ENCODE peak calls at places on chromosome 14, in nine cellular contexts. K, G, F, X, H, O, L, Z and A are unnamed samples.

GRCh38 chr14:61894452-61895077 is 132.3 kb downstream of the SNAPC1 start:
- DNase-seq in K (peak), G (peak), F (peak), X (peak), H (peak), O (no peak), L (no peak), Z (no peak), A (peak)

GRCh38 chr14:26765301-26765700 is 167.5 kb upstream of the NOVA1 start:
- DNase-seq in K (no peak), G (no peak), F (no peak), X (no peak), H (no peak), O (no peak), L (no peak), Z (no peak), A (no peak)

GRCh38 chr14:66405158-66405557 is 81.0 kb upstream of the CCDC196 start:
- DNase-seq in K (no peak), G (no peak), F (no peak), X (no peak), H (peak), O (no peak), L (no peak), Z (no peak), A (no peak)

GRCh38 chr14:63204407-63205280 is at the start of gene RHOJ:
- DNase-seq in K (no peak), G (peak), F (peak), X (peak), H (no peak), O (peak), L (peak), Z (no peak), A (no peak)

GRCh38 chr14:85197976-85198375 is 332.0 kb upstream of the FLRT2 start:
- DNase-seq in K (no peak), G (no peak), F (no peak), X (no peak), H (no peak), O (no peak), L (no peak), Z (no peak), A (no peak)

GRCh38 chr14:103163199-103163598 is 39.9 kb downstream of the TNFAIP2 start:
- DNase-seq in K (no peak), G (no peak), F (no peak), X (no peak), H (no peak), O (no peak), L (no peak), Z (no peak), A (no peak)

GRCh38 chr14:52551696-52552062 is 626 bp downstream of the TXNDC16 start:
- DNase-seq in K (no peak), G (no peak), F (peak), X (no peak), H (no peak), O (no peak), L (no peak), Z (no peak), A (no peak)

GRCh38 chr14:29858299-29858698 is 69.3 kb downstream of the PRKD1 start:
- DNase-seq in K (peak), G (no peak), F (no peak), X (no peak), H (no peak), O (no peak), L (no peak), Z (peak), A (no peak)

GRCh38 chr14:28987516-28987915 is 220.9 kb downstream of the FOXG1 start:
- DNase-seq in K (no peak), G (no peak), F (no peak), X (no peak), H (no peak), O (no peak), L (no peak), Z (no peak), A (no peak)

GRCh38 chr14:69928111-69928523 is 48.9 kb downstream of the SMOC1 start:
- DNase-seq in K (no peak), G (no peak), F (peak), X (no peak), H (peak), O (no peak), L (no peak), Z (no peak), A (no peak)

GRCh38 chr14:50831704-50832130 is 755 bp upstream of the NIN start:
- DNase-seq in K (no peak), G (no peak), F (no peak), X (no peak), H (peak), O (no peak), L (no peak), Z (no peak), A (no peak)

GRCh38 chr14:94009767-94010166 is 12.7 kb downstream of the CCDC197 start:
- DNase-seq in K (no peak), G (no peak), F (no peak), X (no peak), H (no peak), O (no peak), L (no peak), Z (no peak), A (peak)

GRCh38 chr14:97185186-97185585 is 388.0 kb downstream of the VRK1 start:
- DNase-seq in K (no peak), G (no peak), F (peak), X (no peak), H (no peak), O (no peak), L (no peak), Z (no peak), A (peak)

GRCh38 chr14:90137807-90138206 is 76.0 kb downstream of the KCNK13 start:
- DNase-seq in K (no peak), G (no peak), F (no peak), X (no peak), H (no peak), O (no peak), L (no peak), Z (no peak), A (no peak)

GRCh38 chr14:94653321-94653720 is 41.1 kb downstream of the SERPINA3 start:
- DNase-seq in K (no peak), G (no peak), F (no peak), X (no peak), H (no peak), O (peak), L (no peak), Z (no peak), A (no peak)

GRCh38 chr14:104797112-104798044 is 1.8 kb upstream of the AKT1 start:
- DNase-seq in K (no peak), G (peak), F (peak), X (peak), H (no peak), O (no peak), L (no peak), Z (no peak), A (no peak)
- TF ChIP-seq CTCF in K (no peak), G (no peak), F (no peak), X (no peak), H (no peak), O (no peak), L (no peak), Z (no peak), A (no peak)

DNA sequence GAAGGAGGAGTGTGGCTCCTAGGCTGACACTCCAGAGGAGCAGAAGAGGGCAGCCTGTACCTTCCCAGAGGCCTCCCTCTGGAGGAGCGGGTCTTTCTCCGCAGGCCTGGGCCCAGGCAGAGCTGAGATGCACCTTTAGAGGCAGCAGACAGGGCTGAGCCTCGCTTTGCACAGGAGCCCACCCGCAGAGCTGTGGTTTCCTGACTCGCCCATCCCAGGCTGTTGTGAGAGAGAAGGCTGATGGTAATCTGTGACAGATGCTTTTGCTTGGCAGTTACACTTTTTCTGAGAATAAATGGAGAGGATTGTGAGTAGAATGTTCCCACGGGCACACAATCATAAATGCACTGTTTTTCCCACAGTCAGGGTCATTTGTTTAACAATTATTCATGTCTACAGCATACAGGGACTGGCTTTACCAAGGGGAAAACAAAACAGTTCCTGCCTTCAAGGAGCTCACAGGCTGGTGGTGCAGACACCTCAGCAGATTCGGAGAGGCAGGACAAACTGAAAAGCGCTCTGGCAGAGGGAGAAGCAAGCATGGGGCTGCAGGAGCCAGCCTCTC is 13.9 kb downstream of the EVL start:
- DNase-seq in K (no peak), G (peak), F (peak), X (peak), H (no peak), O (no peak), L (no peak), Z (no peak), A (peak)
- TF ChIP-seq CTCF in K (no peak), G (no peak), F (no peak), X (no peak), H (no peak), O (no peak), L (no peak), Z (no peak), A (no peak)

DNA sequence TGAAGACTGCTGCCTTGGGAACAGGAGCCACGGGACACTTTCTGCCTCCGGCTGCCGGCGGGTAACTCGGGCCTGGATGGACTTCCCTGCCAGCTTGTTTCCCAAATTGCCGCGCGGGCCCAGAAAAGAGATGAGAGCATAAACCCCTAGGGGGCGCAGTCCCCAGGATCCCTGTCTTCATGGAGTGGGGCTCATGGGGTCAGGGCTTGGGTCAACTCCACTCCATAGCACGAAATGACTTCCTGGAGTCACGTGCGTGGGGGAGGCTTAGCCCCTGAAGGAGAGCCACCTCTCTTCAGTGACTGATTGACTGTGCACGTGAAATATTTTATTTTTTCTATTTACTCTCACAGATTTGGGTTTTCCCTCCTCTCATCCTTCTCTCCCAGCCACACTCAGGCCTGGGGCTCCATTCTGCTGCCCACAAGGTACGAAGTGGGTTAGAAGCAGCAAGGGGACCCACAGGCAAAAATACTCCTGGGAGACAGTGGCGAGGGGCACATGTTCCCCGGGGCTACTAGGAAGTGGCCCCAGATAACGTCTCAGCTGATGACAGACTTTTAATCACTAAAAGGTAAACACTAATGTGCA is 10.0 kb downstream of the PGF start:
- DNase-seq in K (no peak), G (peak), F (peak), X (no peak), H (peak), O (peak), L (no peak), Z (no peak), A (no peak)
- TF ChIP-seq CTCF in K (peak), G (peak), F (peak), X (no peak), H (peak), O (no peak), L (peak), Z (peak), A (peak)

GRCh38 chr14:23054000-23054811 is 3.1 kb downstream of the CDH24 start:
- DNase-seq in K (no peak), G (no peak), F (peak), X (no peak), H (no peak), O (no peak), L (no peak), Z (no peak), A (peak)
- TF ChIP-seq CTCF in K (peak), G (no peak), F (no peak), X (no peak), H (no peak), O (no peak), L (no peak), Z (peak), A (peak)

GRCh38 chr14:99441157-99441870 is 39.3 kb downstream of the SETD3 start:
- DNase-seq in K (no peak), G (no peak), F (no peak), X (no peak), H (no peak), O (no peak), L (no peak), Z (no peak), A (no peak)

GRCh38 chr14:99436247-99437180 is 44.1 kb downstream of the SETD3 start:
- DNase-seq in K (no peak), G (no peak), F (no peak), X (no peak), H (no peak), O (no peak), L (no peak), Z (no peak), A (no peak)

GRCh38 chr14:99437706-99438105 is 43.0 kb downstream of the SETD3 start:
- DNase-seq in K (no peak), G (no peak), F (no peak), X (no peak), H (no peak), O (no peak), L (no peak), Z (no peak), A (no peak)

GRCh38 chr14:99441918-99442317 is 38.7 kb downstream of the SETD3 start:
- DNase-seq in K (peak), G (no peak), F (no peak), X (no peak), H (no peak), O (no peak), L (no peak), Z (no peak), A (no peak)

GRCh38 chr14:99440278-99440677 is 40.4 kb downstream of the SETD3 start:
- DNase-seq in K (no peak), G (no peak), F (no peak), X (no peak), H (no peak), O (no peak), L (no peak), Z (no peak), A (no peak)
- TF ChIP-seq CTCF in K (no peak), G (no peak), F (no peak), X (no peak), H (no peak), O (no peak), L (no peak), Z (no peak), A (no peak)

GRCh38 chr14:53947452-53948180 is 9.0 kb downstream of the BMP4 start:
- DNase-seq in K (no peak), G (no peak), F (no peak), X (no peak), H (no peak), O (no peak), L (no peak), Z (no peak), A (no peak)

GRCh38 chr14:53948181-53948884 is 8.3 kb downstream of the BMP4 start:
- DNase-seq in K (no peak), G (no peak), F (no peak), X (no peak), H (no peak), O (no peak), L (no peak), Z (no peak), A (no peak)

GRCh38 chr14:53946071-53946403 is 10.6 kb downstream of the BMP4 start:
- DNase-seq in K (no peak), G (no peak), F (no peak), X (no peak), H (no peak), O (no peak), L (no peak), Z (no peak), A (no peak)

GRCh38 chr14:53949201-53949600 is 7.4 kb downstream of the BMP4 start:
- DNase-seq in K (no peak), G (no peak), F (no peak), X (no peak), H (no peak), O (no peak), L (no peak), Z (no peak), A (no peak)

GRCh38 chr14:53946404-53947400 is 9.9 kb downstream of the BMP4 start:
- DNase-seq in K (no peak), G (no peak), F (no peak), X (no peak), H (no peak), O (no peak), L (no peak), Z (no peak), A (peak)
- TF ChIP-seq CTCF in K (no peak), G (no peak), F (no peak), X (no peak), H (no peak), O (no peak), L (no peak), Z (no peak), A (peak)

DNA sequence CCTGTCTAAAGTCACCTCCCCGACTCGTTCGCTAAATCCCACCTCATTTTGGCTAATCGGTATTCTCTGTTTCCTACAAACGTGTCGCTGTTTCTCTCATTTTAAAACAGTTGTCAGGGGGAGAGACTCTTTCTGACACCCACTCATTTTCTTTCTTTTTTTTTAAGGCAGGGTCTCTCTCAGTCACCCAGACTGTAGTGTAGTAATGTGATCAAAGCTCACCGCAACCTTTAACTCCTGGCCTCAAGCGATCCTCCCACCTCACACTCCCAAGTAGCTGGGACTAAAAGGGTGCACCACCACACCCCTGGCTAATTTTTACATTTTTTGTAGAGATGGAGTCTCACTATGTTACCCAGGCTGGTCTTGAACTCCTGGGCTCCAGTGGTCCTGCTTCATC is 19.1 kb downstream of the WDR20 start:
- DNase-seq in K (no peak), G (no peak), F (no peak), X (no peak), H (no peak), O (no peak), L (no peak), Z (no peak), A (no peak)
- TF ChIP-seq CTCF in K (no peak), G (no peak), F (no peak), X (no peak), H (no peak), O (no peak), L (no peak), Z (no peak), A (no peak)

GRCh38 chr14:101082036-101082435 is 178.5 kb upstream of the RTL1 start:
- DNase-seq in K (no peak), G (no peak), F (no peak), X (no peak), H (no peak), O (no peak), L (peak), Z (no peak), A (no peak)

GRCh38 chr14:101084436-101084826 is 180.9 kb upstream of the RTL1 start:
- DNase-seq in K (no peak), G (no peak), F (peak), X (no peak), H (no peak), O (no peak), L (peak), Z (no peak), A (no peak)

GRCh38 chr14:101080922-101081593 is 177.5 kb upstream of the RTL1 start:
- DNase-seq in K (no peak), G (no peak), F (no peak), X (no peak), H (no peak), O (no peak), L (no peak), Z (no peak), A (no peak)

GRCh38 chr14:101082436-101083384 is 179.2 kb upstream of the RTL1 start:
- DNase-seq in K (no peak), G (no peak), F (peak), X (no peak), H (no peak), O (peak), L (peak), Z (no peak), A (no peak)

DNA sequence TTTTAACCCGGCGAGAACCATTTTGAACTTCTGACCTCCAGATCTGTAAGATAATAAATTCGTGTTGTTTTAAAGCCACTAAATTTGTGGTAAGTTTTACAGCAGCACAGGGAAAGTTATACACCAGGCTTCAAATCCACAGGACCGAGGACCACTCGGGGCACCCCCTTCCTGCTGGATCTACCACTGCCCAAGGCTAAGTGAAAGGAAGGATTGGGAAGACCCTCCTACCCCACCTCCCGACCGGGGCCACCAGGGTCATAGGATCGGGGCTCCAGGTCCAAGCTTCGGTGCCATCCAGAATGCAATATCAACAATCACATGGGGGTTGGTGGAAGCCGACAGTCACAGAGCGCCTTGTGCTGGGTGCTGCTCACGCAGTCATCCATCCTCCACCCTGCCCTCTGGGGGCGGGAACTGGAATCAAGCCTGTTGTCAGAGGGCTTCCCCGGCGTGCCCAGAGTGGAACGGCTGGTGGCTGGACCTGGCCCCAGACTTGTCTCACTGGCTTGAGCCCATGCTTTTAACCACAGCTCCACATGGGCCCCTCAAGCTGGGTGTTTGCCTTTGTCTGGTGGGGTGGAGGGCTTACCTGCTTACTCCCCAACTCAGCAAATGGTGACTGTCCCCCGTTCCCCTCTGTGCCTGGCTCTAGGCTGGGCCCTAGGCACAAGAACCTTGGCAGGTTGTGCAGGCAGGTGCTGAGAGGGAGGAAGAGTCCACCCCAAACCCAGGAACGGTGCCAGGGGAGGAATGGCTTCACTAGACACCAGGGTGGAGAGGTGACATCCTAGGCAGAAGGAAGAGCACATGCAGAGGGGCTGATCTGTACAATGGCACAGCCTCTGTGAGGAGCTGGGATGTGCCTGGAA is 180.3 kb upstream of the RTL1 start:
- DNase-seq in K (no peak), G (peak), F (peak), X (peak), H (no peak), O (no peak), L (peak), Z (no peak), A (no peak)
- TF ChIP-seq CTCF in K (peak), G (no peak), F (no peak), X (no peak), H (no peak), O (no peak), L (no peak), Z (no peak), A (no peak)

DNA sequence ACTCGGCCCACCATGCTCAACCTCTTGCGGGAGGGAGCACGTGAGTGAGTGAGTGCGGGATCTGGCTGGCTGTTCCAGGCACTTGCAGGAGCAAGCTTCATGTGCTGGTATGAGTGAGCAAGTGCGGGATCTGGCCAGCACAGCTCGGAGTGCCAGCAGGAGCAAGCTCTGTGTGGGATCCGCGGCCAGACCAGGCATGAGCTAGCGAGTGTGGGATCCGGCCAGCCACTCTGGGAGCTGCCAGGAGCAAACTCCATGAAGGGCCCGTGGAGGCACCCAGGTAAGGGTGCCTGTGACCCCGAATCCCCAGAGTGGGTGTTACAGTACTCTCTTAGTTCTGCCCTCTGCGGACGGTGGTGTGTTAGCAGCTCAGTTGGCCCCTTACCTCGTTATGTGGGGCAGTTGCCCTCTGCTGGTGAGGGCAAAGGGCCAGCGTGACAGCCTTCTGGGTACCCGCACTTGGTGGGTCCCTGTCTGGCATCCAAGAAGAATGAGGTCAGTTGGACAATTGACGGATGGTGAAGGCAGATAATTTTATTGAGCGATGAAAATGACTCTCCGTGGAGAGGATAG is 38.3 kb downstream of the RAD51B start:
- DNase-seq in K (no peak), G (no peak), F (no peak), X (no peak), H (no peak), O (peak), L (no peak), Z (no peak), A (no peak)
- TF ChIP-seq CTCF in K (no peak), G (no peak), F (no peak), X (no peak), H (no peak), O (no peak), L (no peak), Z (no peak), A (no peak)

GRCh38 chr14:86646688-86647687 is 1117.0 kb downstream of the FLRT2 start:
- DNase-seq in K (no peak), G (no peak), F (no peak), X (no peak), H (no peak), O (no peak), L (no peak), Z (no peak), A (no peak)
- TF ChIP-seq CTCF in K (peak), G (no peak), F (no peak), X (no peak), H (no peak), O (no peak), L (no peak), Z (peak), A (peak)